ENCODE peak calls at places on chromosomes 4 and X, in five cellular contexts. P is NCI-H2081, C is NCI-H1105, N is HCT116, M is RCC 7860. K is an unnamed sample.

GRCh38 chr4:94803181-94803580 is 45.4 kb downstream of the BMPR1B start:
- DNase-seq in P (no peak), C (no peak), N (no peak), M (no peak), K (no peak)

GRCh38 chr4:16140520-16141249 is 56.9 kb upstream of the PROM1 start:
- DNase-seq in P (no peak), C (no peak), N (peak), M (peak), K (no peak)

GRCh38 chr4:70360460-70360859 is at the start of gene SMR3A:
- DNase-seq in P (no peak), C (no peak), N (no peak), M (no peak), K (no peak)

GRCh38 chrX:38107028-38107427 is 100.7 kb downstream of the SYTL5 start:
- DNase-seq in P (no peak), C (no peak), N (no peak), M (no peak), K (no peak)

GRCh38 chr4:94453534-94453963 is 1.8 kb downstream of the PDLIM5 start:
- DNase-seq in P (no peak), C (no peak), N (no peak), M (peak), K (no peak)

GRCh38 chr4:130722370-130722769 is 1626.4 kb downstream of the C4orf33 start:
- DNase-seq in P (no peak), C (no peak), N (no peak), M (no peak), K (peak)

GRCh38 chr4:13415068-13415785 is 68.9 kb downstream of the RAB28 start:
- DNase-seq in P (no peak), C (no peak), N (no peak), M (no peak), K (no peak)

GRCh38 chr4:110735691-110736090 is 112.8 kb upstream of the PITX2 start:
- DNase-seq in P (no peak), C (no peak), N (no peak), M (no peak), K (no peak)

GRCh38 chr4:181150173-181150572 is 1093.0 kb upstream of the TENM3 start:
- DNase-seq in P (peak), C (peak), N (no peak), M (peak), K (no peak)

GRCh38 chr4:118787844-118788380 is 48.0 kb downstream of the SEC24D start:
- DNase-seq in P (no peak), C (no peak), N (no peak), M (no peak), K (no peak)

GRCh38 chr4:55173580-55173979 is 48.2 kb upstream of the KDR start:
- DNase-seq in P (no peak), C (no peak), N (no peak), M (peak), K (no peak)

GRCh38 chrX:21581479-21581878 is 76.7 kb downstream of the KLHL34 start:
- DNase-seq in P (no peak), C (no peak), N (no peak), M (no peak), K (no peak)

GRCh38 chr4:1831331-1831730 is 24.6 kb downstream of the LETM1 start:
- DNase-seq in P (no peak), C (no peak), N (no peak), M (no peak), K (no peak)

GRCh38 chr4:23728971-23729370 is 160.9 kb downstream of the PPARGC1A start:
- DNase-seq in P (no peak), C (no peak), N (no peak), M (peak), K (no peak)

GRCh38 chr4:76550966-76551780 is 116.1 kb downstream of the SHROOM3 start:
- DNase-seq in P (no peak), C (no peak), N (no peak), M (peak), K (no peak)

K was measured in iPS DF 19.7.